ENCODE peak calls at places on chromosomes 2 and 18, in seven cellular contexts. U is left ventricle myocardium inferior, P is thoracic aorta, L is right cardiac atrium, R is body of pancreas, Z is SK-N-SH, X is psoas muscle. O is an unnamed sample.

GRCh38 chr2:21392660-21393059 is 268.9 kb downstream of the TDRD15 start:
- DNase-seq in U (no peak), P (no peak), L (no peak), R (no peak), Z (peak; percentile 31), X (no peak), O (no peak)

GRCh38 chr2:102436284-102436683 is 13.3 kb downstream of the IL18RAP start:
- DNase-seq in U (no peak), P (no peak), L (no peak), R (no peak), Z (no peak), X (no peak), O (no peak)

GRCh38 chr2:54665436-54665856 is 58.0 kb upstream of the EML6 start:
- DNase-seq in U (no peak), P (no peak), L (no peak), R (peak; percentile 67), Z (peak; percentile 48), X (no peak), O (peak; percentile 51)

GRCh38 chr2:146579154-146579930 is 1265.5 kb upstream of the ACVR2A start:
- DNase-seq in U (no peak), P (no peak), L (no peak), R (no peak), Z (no peak), X (no peak), O (peak; percentile 48)

GRCh38 chr2:216560695-216561370 is 62.2 kb downstream of the RPL37A start:
- DNase-seq in U (no peak), P (peak; percentile 53), L (no peak), R (no peak), Z (no peak), X (no peak), O (no peak)

GRCh38 chr2:195017890-195018289 is 639.1 kb upstream of the SLC39A10 start:
- DNase-seq in U (no peak), P (no peak), L (no peak), R (no peak), Z (no peak), X (no peak), O (no peak)

GRCh38 chr2:201448067-201448466 is 3.2 kb downstream of the TRAK2 start:
- DNase-seq in U (no peak), P (no peak), L (no peak), R (no peak), Z (no peak), X (no peak), O (no peak)

GRCh38 chr2:150853258-150853657 is 365.8 kb upstream of the RND3 start:
- DNase-seq in U (no peak), P (no peak), L (no peak), R (no peak), Z (no peak), X (no peak), O (no peak)

GRCh38 chr18:56139372-56139771 is 499.0 kb downstream of the TXNL1 start:
- DNase-seq in U (no peak), P (no peak), L (peak; percentile 40), R (peak; percentile 11), Z (no peak), X (peak; percentile 64), O (no peak)

GRCh38 chr2:166173263-166173662 is 45.4 kb upstream of the SCN1A start:
- DNase-seq in U (no peak), P (no peak), L (no peak), R (no peak), Z (no peak), X (no peak), O (no peak)

GRCh38 chr2:7239078-7239477 is 321.9 kb downstream of the RNF144A start:
- DNase-seq in U (no peak), P (no peak), L (no peak), R (no peak), Z (no peak), X (no peak), O (no peak)

GRCh38 chr18:51621103-51621969 is 423.9 kb upstream of the MEX3C start:
- DNase-seq in U (peak; percentile 29), P (no peak), L (peak; percentile 72), R (peak; percentile 65), Z (peak; percentile 53), X (no peak), O (peak; percentile 64)

GRCh38 chr2:237190958-237191692 is 105.4 kb downstream of the COPS8 start:
- DNase-seq in U (peak; percentile 43), P (no peak), L (peak; percentile 86), R (no peak), Z (no peak), X (no peak), O (no peak)

GRCh38 chr2:68943581-68944568 is 8.8 kb downstream of the GKN2 start:
- DNase-seq in U (no peak), P (no peak), L (peak; percentile 57), R (peak; percentile 59), Z (peak; percentile 68), X (peak; percentile 54), O (peak; percentile 92)

GRCh38 chr2:143528021-143528420 is 398.8 kb downstream of the ARHGAP15 start:
- DNase-seq in U (no peak), P (no peak), L (no peak), R (no peak), Z (no peak), X (no peak), O (no peak)

GRCh38 chr18:48173557-48173956 is 235.6 kb downstream of the ZBTB7C start:
- DNase-seq in U (no peak), P (no peak), L (no peak), R (no peak), Z (no peak), X (no peak), O (no peak)

GRCh38 chr2:238847432-238847801 is 468 bp upstream of the TWIST2 start:
- DNase-seq in U (no peak), P (no peak), L (peak; percentile 63), R (no peak), Z (no peak), X (peak; percentile 60), O (no peak)

GRCh38 chr2:238846503-238847431 is 1.1 kb upstream of the TWIST2 start:
- DNase-seq in U (no peak), P (no peak), L (peak; percentile 74), R (no peak), Z (no peak), X (no peak), O (no peak)

GRCh38 chr2:238848566-238848940 is 668 bp downstream of the TWIST2 start:
- DNase-seq in U (no peak), P (no peak), L (no peak), R (no peak), Z (no peak), X (no peak), O (no peak)

GRCh38 chr2:238848941-238849853 is 1.3 kb downstream of the TWIST2 start:
- DNase-seq in U (no peak), P (no peak), L (no peak), R (no peak), Z (no peak), X (no peak), O (no peak)

DNA sequence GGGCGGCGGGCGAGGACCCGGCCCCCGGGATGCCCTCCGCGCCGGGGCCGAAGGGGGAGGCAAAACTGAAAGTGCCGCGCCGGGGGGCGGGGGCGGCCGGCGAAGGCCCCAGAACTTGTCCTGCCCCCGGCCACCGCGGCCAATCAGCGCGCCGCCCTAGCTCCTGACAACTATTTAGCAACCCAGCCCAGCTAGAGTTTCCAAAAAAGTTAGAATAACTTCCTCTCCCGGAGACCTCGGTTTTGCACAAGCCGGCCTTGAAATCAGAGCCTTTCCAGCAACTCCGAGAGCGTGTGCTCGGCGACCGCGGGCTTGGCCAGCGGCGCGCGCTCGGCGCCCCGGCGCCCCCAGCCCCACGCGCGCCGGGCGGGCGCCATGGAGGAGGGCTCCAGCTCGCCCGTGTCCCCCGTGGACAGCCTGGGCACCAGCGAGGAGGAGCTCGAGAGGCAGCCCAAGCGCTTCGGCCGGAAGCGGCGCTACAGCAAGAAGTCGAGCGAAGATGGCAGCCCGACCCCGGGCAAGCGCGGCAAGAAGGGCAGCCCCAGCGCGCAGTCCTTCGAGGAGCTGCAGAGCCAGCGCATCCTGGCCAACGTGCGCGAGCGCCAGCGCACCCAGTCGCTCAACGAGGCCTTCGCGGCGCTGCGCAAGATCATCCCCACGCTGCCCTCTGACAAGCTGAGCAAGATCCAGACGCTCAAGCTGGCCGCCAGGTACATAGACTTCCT is at the start of gene TWIST2:
- DNase-seq in U (peak; percentile 80), P (peak; percentile 52), L (peak; percentile 95), R (peak; percentile 41), Z (peak; percentile 56), X (peak; percentile 87), O (no peak)
- H3K27me3 ChIP-seq in U (peaks cover 99% of the 10 kb centered on the region), P (no peaks in the 10 kb centered on the region), L (no peaks in the 10 kb centered on the region), R (no peaks in the 10 kb centered on the region), Z (no peaks in the 10 kb centered on the region), X (peaks cover 15% of the 10 kb centered on the region), O (no peaks in the 10 kb centered on the region)

GRCh38 chr2:218986148-218986761 is 1.3 kb upstream of the FEV start:
- DNase-seq in U (no peak), P (no peak), L (no peak), R (no peak), Z (no peak), X (no peak), O (no peak)
- H3K27me3 ChIP-seq in U (peaks cover 100% of the 10 kb centered on the region), P (peaks cover 28% of the 10 kb centered on the region), L (no peaks in the 10 kb centered on the region), R (no peaks in the 10 kb centered on the region), Z (peaks cover 42% of the 10 kb centered on the region), X (no peaks in the 10 kb centered on the region), O (no peaks in the 10 kb centered on the region)

GRCh38 chr2:70767699-70768584 is at the start of gene ADD2:
- DNase-seq in U (peak; percentile 20), P (no peak), L (peak; percentile 55), R (peak; percentile 39), Z (peak; percentile 93), X (peak; percentile 48), O (no peak)
- H3K27me3 ChIP-seq in U (peaks cover 83% of the 10 kb centered on the region), P (peaks cover 10% of the 10 kb centered on the region), L (peaks cover 3% of the 10 kb centered on the region), R (no peaks in the 10 kb centered on the region), Z (peaks cover 25% of the 10 kb centered on the region), X (peaks cover 3% of the 10 kb centered on the region), O (peaks cover 35% of the 10 kb centered on the region)

DNA sequence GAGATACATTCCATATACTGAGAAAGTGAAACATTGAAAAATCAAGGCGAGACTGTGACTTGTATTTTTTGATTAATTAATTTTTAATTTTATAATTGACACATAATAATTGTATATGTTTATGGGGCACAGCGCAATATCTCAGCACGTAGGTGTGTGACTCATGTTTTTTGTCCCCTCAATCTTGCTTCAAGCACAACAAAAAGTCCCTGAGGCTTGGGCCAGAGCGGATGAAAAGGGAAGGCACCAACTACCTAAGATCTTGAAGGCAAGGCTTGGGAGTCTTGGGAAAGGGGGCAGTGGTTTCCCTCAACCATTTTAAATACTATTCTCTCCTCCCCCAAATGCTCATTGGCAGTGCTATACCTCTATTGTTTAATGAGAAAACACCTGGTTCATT is 9.9 kb downstream of the SGPP2 start:
- DNase-seq in U (no peak), P (no peak), L (no peak), R (no peak), Z (no peak), X (no peak), O (no peak)
- H3K27me3 ChIP-seq in U (no peaks in the 10 kb centered on the region), P (no peaks in the 10 kb centered on the region), L (no peaks in the 10 kb centered on the region), R (no peaks in the 10 kb centered on the region), Z (no peaks in the 10 kb centered on the region), X (no peaks in the 10 kb centered on the region), O (no peaks in the 10 kb centered on the region)

GRCh38 chr2:85761512-85761944 is 7.7 kb downstream of the ATOH8 start:
- DNase-seq in U (no peak), P (no peak), L (peak; percentile 50), R (no peak), Z (no peak), X (no peak), O (peak; percentile 84)
- H3K27me3 ChIP-seq in U (no peaks in the 10 kb centered on the region), P (no peaks in the 10 kb centered on the region), L (no peaks in the 10 kb centered on the region), R (no peaks in the 10 kb centered on the region), Z (no peaks in the 10 kb centered on the region), X (no peaks in the 10 kb centered on the region), O (no peaks in the 10 kb centered on the region)

O was measured in SJCRH30.